ENCODE peak calls at places on chromosomes 7 and 10, in eight cellular contexts. M, C, T, H, Z, G, W and O are unnamed samples.

GRCh38 chr10:79349766-79350406 is 2.6 kb downstream of the PPIF start:
- DNase-seq in M (peak), C (peak), T (peak), H (no peak), Z (no peak), G (no peak), W (no peak), O (no peak)

GRCh38 chr10:113420057-113420732 is 132.7 kb upstream of the HABP2 start:
- DNase-seq in M (no peak), C (no peak), T (no peak), H (no peak), Z (no peak), G (no peak), W (no peak), O (no peak)

GRCh38 chr10:3774018-3774813 is 10.8 kb downstream of the KLF6 start:
- DNase-seq in M (no peak), C (no peak), T (no peak), H (no peak), Z (peak), G (no peak), W (no peak), O (no peak)

GRCh38 chr10:68167790-68168189 is 58.5 kb downstream of the MYPN start:
- DNase-seq in M (no peak), C (no peak), T (no peak), H (no peak), Z (no peak), G (no peak), W (no peak), O (no peak)

GRCh38 chr10:93620925-93621324 is 8.6 kb downstream of the PDE6C start:
- DNase-seq in M (no peak), C (no peak), T (no peak), H (no peak), Z (no peak), G (no peak), W (no peak), O (no peak)

GRCh38 chr7:153389261-153389660 is 629.7 kb downstream of the ACTR3B start:
- DNase-seq in M (no peak), C (no peak), T (no peak), H (no peak), Z (no peak), G (no peak), W (no peak), O (no peak)

GRCh38 chr10:6844251-6844650 is 264.2 kb upstream of the PRKCQ start:
- DNase-seq in M (no peak), C (no peak), T (no peak), H (no peak), Z (no peak), G (no peak), W (no peak), O (no peak)

GRCh38 chr7:90933984-90934383 is 330.2 kb upstream of the FZD1 start:
- DNase-seq in M (no peak), C (no peak), T (no peak), H (no peak), Z (no peak), G (peak), W (no peak), O (no peak)

GRCh38 chr7:15452670-15453069 is 109.1 kb downstream of the AGMO start:
- DNase-seq in M (no peak), C (no peak), T (no peak), H (no peak), Z (no peak), G (no peak), W (no peak), O (no peak)

GRCh38 chr10:73997479-73997805 is 474 bp upstream of the VCL start:
- DNase-seq in M (no peak), C (no peak), T (no peak), H (no peak), Z (no peak), G (no peak), W (no peak), O (no peak)

GRCh38 chr7:158110661-158111555 is 476.7 kb downstream of the PTPRN2 start:
- DNase-seq in M (no peak), C (peak), T (no peak), H (no peak), Z (no peak), G (no peak), W (peak), O (no peak)

GRCh38 chr10:4918236-4918635 is 45.0 kb upstream of the AKR1C1 start:
- DNase-seq in M (no peak), C (no peak), T (no peak), H (no peak), Z (no peak), G (no peak), W (no peak), O (no peak)

GRCh38 chr7:34217972-34218371 is 312.6 kb downstream of the BMPER start:
- DNase-seq in M (no peak), C (no peak), T (no peak), H (no peak), Z (no peak), G (no peak), W (no peak), O (no peak)

GRCh38 chr10:29502351-29502750 is 132.4 kb downstream of the SVIL start:
- DNase-seq in M (no peak), C (no peak), T (no peak), H (no peak), Z (no peak), G (no peak), W (no peak), O (no peak)

GRCh38 chr10:27564381-27564780 is 60.3 kb downstream of the RAB18 start:
- DNase-seq in M (no peak), C (no peak), T (no peak), H (no peak), Z (no peak), G (no peak), W (no peak), O (no peak)

GRCh38 chr7:47439181-47439667 is 142.7 kb downstream of the TNS3 start:
- DNase-seq in M (no peak), C (no peak), T (no peak), H (no peak), Z (no peak), G (no peak), W (no peak), O (no peak)

GRCh38 chr7:5755704-5756131 is 25.7 kb downstream of the RNF216 start:
- DNase-seq in M (no peak), C (no peak), T (no peak), H (no peak), Z (peak), G (no peak), W (no peak), O (peak)

GRCh38 chr10:31770307-31770902 is 158.2 kb downstream of the ARHGAP12 start:
- DNase-seq in M (no peak), C (no peak), T (no peak), H (peak), Z (no peak), G (peak), W (peak), O (no peak)

GRCh38 chr7:50531928-50532327 is 33.3 kb downstream of the DDC start:
- DNase-seq in M (no peak), C (no peak), T (no peak), H (no peak), Z (no peak), G (no peak), W (no peak), O (no peak)

GRCh38 chr7:2575046-2575732 is 16.4 kb downstream of the IQCE start:
- DNase-seq in M (no peak), C (no peak), T (no peak), H (no peak), Z (no peak), G (no peak), W (no peak), O (no peak)

GRCh38 chr7:132333301-132333700 is 243.0 kb downstream of the PLXNA4 start:
- DNase-seq in M (no peak), C (no peak), T (no peak), H (no peak), Z (no peak), G (no peak), W (no peak), O (no peak)

GRCh38 chr10:24259365-24260125 is 50.6 kb downstream of the KIAA1217 start:
- DNase-seq in M (no peak), C (no peak), T (no peak), H (no peak), Z (no peak), G (no peak), W (no peak), O (no peak)
- H3K27ac ChIP-seq in M (no peak), C (no peak), T (no peak), H (no peak), Z (no peak), G (peak), W (no peak), O (no peak)

GRCh38 chr7:27225005-27225934 is 17.3 kb upstream of the EVX1 start:
- DNase-seq in M (no peak), C (no peak), T (no peak), H (peak), Z (no peak), G (no peak), W (peak), O (no peak)
- H3K4me3 ChIP-seq in M (no peak), C (no peak), T (no peak), H (peak), Z (no peak), G (peak), W (peak), O (no peak)

GRCh38 chr7:77907281-77907680 is 108.7 kb downstream of the PHTF2 start:
- DNase-seq in M (no peak), C (no peak), T (no peak), H (no peak), Z (no peak), G (no peak), W (no peak), O (no peak)

GRCh38 chr7:77910124-77910523 is 111.6 kb downstream of the PHTF2 start:
- DNase-seq in M (no peak), C (no peak), T (no peak), H (peak), Z (no peak), G (no peak), W (no peak), O (no peak)

GRCh38 chr7:77908664-77909063 is 110.1 kb downstream of the PHTF2 start:
- DNase-seq in M (no peak), C (no peak), T (no peak), H (no peak), Z (no peak), G (no peak), W (no peak), O (no peak)

GRCh38 chr7:77913977-77914607 is 115.5 kb downstream of the PHTF2 start:
- DNase-seq in M (no peak), C (no peak), T (no peak), H (no peak), Z (peak), G (no peak), W (no peak), O (no peak)

GRCh38 chr7:77912293-77912692 is 113.7 kb downstream of the PHTF2 start:
- DNase-seq in M (no peak), C (no peak), T (no peak), H (no peak), Z (no peak), G (no peak), W (no peak), O (no peak)
- H3K27ac ChIP-seq in M (no peak), C (no peak), T (no peak), H (no peak), Z (no peak), G (peak), W (no peak), O (no peak)

DNA sequence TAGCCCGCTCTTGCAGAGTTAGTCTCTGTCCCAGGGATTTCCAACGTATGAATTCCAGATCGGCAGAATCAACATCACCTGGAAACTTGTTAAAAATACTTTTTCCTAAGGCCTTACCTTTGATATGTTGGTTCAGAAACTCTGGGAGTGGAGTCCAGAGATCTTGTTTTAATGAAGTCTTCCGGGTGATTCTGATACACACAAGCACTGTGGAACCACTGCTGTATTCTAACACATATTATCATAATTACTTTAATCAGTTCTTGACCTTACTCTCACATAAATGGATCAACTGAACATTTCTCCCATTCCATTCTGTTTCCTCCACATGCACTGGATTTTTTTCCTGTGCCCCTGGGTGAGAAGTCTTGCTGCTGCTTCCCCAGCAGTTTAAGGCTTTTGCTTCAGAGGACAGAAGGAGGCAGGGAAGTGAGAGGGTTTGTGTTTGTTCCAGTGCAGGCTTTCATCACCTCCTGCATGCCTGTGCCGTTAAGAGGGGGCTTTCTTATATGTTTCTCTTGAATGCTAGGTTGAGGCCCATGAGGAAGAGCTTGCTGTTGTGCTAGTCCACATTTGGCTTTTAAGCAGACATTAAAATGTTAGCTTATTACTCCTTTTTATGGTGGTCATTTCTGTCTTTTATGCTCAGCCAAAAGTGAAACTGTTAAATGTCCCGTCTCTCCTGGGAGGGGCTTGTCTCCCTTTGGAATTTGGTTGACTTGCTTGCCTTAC is 32.4 kb downstream of the CCSER2 start:
- DNase-seq in M (no peak), C (no peak), T (no peak), H (peak), Z (peak), G (no peak), W (no peak), O (no peak)
- H3K4me3 ChIP-seq in M (no peak), C (peak), T (peak), H (no peak), Z (no peak), G (peak), W (no peak), O (peak)